ENCODE peak calls at places on chromosome 21, in six cellular contexts. R is neuronal stem cell, S is left ventricle myocardium inferior, P is gastrocnemius medialis, V is heart left ventricle, L is mesenchymal stem cell. W is an unnamed sample. For H3K27me3, the result is how much of the 10 kb centered on the place peaks cover.

GRCh38 chr21:46253610-46254124 is 25.1 kb upstream of the LSS start:
- DNase-seq in R (no peak), S (no peak), P (no peak), V (no peak), L (peak), W (no peak)

GRCh38 chr21:45535341-45536081 is 6.7 kb downstream of the SLC19A1 start:
- DNase-seq in R (no peak), S (peak), P (peak), V (no peak), L (no peak), W (no peak)

GRCh38 chr21:45040739-45041138 is 33.6 kb upstream of the ADARB1 start:
- DNase-seq in R (no peak), S (no peak), P (no peak), V (no peak), L (no peak), W (no peak)

GRCh38 chr21:26389971-26390641 is 183.0 kb downstream of the CYYR1 start:
- DNase-seq in R (no peak), S (no peak), P (no peak), V (no peak), L (peak), W (no peak)

GRCh38 chr21:45293214-45293725 is 5.6 kb upstream of the POFUT2 start:
- DNase-seq in R (no peak), S (no peak), P (no peak), V (no peak), L (peak), W (peak)

GRCh38 chr21:45138199-45139002 is 64.0 kb downstream of the ADARB1 start:
- DNase-seq in R (peak), S (peak), P (peak), V (peak), L (peak), W (peak)

GRCh38 chr21:46006547-46007497 is 25.3 kb downstream of the COL6A1 start:
- DNase-seq in R (no peak), S (no peak), P (no peak), V (peak), L (no peak), W (peak)

GRCh38 chr21:25496825-25497482 is 110.3 kb downstream of the MRPL39 start:
- DNase-seq in R (no peak), S (no peak), P (no peak), V (no peak), L (no peak), W (no peak)

GRCh38 chr21:46226146-46226545 is 2.4 kb downstream of the LSS start:
- DNase-seq in R (no peak), S (no peak), P (peak), V (no peak), L (peak), W (peak)

GRCh38 chr21:39564200-39564599 is 48.5 kb upstream of the B3GALT5 start:
- DNase-seq in R (no peak), S (peak), P (no peak), V (peak), L (no peak), W (no peak)

GRCh38 chr21:41878831-41879189 is 334 bp downstream of the PRDM15 start:
- DNase-seq in R (peak), S (peak), P (peak), V (peak), L (peak), W (peak)

GRCh38 chr21:39720126-39720778 is 24.7 kb upstream of the IGSF5 start:
- DNase-seq in R (no peak), S (no peak), P (no peak), V (no peak), L (no peak), W (no peak)

GRCh38 chr21:45460611-45461368 is 55.8 kb downstream of the COL18A1 start:
- DNase-seq in R (no peak), S (no peak), P (no peak), V (no peak), L (peak), W (no peak)

GRCh38 chr21:29386803-29387202 is 88.1 kb downstream of the BACH1 start:
- DNase-seq in R (no peak), S (no peak), P (no peak), V (no peak), L (no peak), W (no peak)

GRCh38 chr21:45164124-45164511 is 89.7 kb downstream of the ADARB1 start:
- DNase-seq in R (no peak), S (no peak), P (peak), V (no peak), L (no peak), W (no peak)

GRCh38 chr21:41927727-41928409 is 25.9 kb downstream of the C2CD2 start:
- DNase-seq in R (no peak), S (no peak), P (no peak), V (no peak), L (no peak), W (no peak)

GRCh38 chr21:46223217-46223616 is 5.4 kb downstream of the LSS start:
- DNase-seq in R (no peak), S (no peak), P (no peak), V (no peak), L (no peak), W (peak)

GRCh38 chr21:33362044-33362555 is 37.3 kb downstream of the IFNAR1 start:
- DNase-seq in R (no peak), S (no peak), P (no peak), V (no peak), L (no peak), W (no peak)

GRCh38 chr21:46196733-46197132 is 12.5 kb upstream of the SPATC1L start:
- DNase-seq in R (no peak), S (peak), P (no peak), V (peak), L (no peak), W (no peak)

GRCh38 chr21:30563072-30563471 is 2.0 kb upstream of the KRTAP19-7 start:
- DNase-seq in R (no peak), S (no peak), P (no peak), V (no peak), L (no peak), W (no peak)

GRCh38 chr21:16424331-16424749 is 694.6 kb downstream of the USP25 start:
- DNase-seq in R (no peak), S (no peak), P (no peak), V (no peak), L (no peak), W (no peak)

GRCh38 chr21:45322960-45323461 is 35.3 kb upstream of the POFUT2 start:
- DNase-seq in R (no peak), S (peak), P (no peak), V (no peak), L (no peak), W (no peak)

GRCh38 chr21:42172596-42173483 is 46.1 kb upstream of the ABCG1 start:
- DNase-seq in R (no peak), S (no peak), P (no peak), V (no peak), L (no peak), W (peak)

GRCh38 chr21:44275041-44275440 is 10.6 kb upstream of the AIRE start:
- DNase-seq in R (no peak), S (no peak), P (no peak), V (no peak), L (no peak), W (no peak)

GRCh38 chr21:27681038-27681437 is 714.1 kb upstream of the ADAMTS5 start:
- DNase-seq in R (no peak), S (no peak), P (no peak), V (no peak), L (peak), W (no peak)

GRCh38 chr21:15966651-15967050 is 236.9 kb downstream of the USP25 start:
- DNase-seq in R (no peak), S (no peak), P (no peak), V (no peak), L (no peak), W (no peak)

GRCh38 chr21:46385846-46386725 is 62.1 kb downstream of the PCNT start:
- DNase-seq in R (no peak), S (no peak), P (peak), V (no peak), L (no peak), W (no peak)

GRCh38 chr21:32826317-32827167 is 55.0 kb upstream of the PAXBP1 start:
- DNase-seq in R (no peak), S (no peak), P (no peak), V (no peak), L (peak), W (peak)

GRCh38 chr21:28263974-28264373 is 728.7 kb downstream of the LTN1 start:
- DNase-seq in R (no peak), S (no peak), P (no peak), V (no peak), L (no peak), W (no peak)

GRCh38 chr21:15943009-15943666 is 213.4 kb downstream of the USP25 start:
- DNase-seq in R (no peak), S (no peak), P (no peak), V (no peak), L (no peak), W (no peak)

GRCh38 chr21:16992448-16992847 is 520.4 kb upstream of the CXADR start:
- DNase-seq in R (no peak), S (no peak), P (no peak), V (no peak), L (no peak), W (no peak)

GRCh38 chr21:41365377-41366107 is 3.7 kb downstream of the MX2 start:
- DNase-seq in R (no peak), S (no peak), P (no peak), V (no peak), L (no peak), W (no peak)

GRCh38 chr21:29105218-29105617 is 25.2 kb upstream of the MAP3K7CL start:
- DNase-seq in R (no peak), S (no peak), P (no peak), V (no peak), L (peak), W (no peak)

GRCh38 chr21:32916522-32917099 is 109.1 kb upstream of the OLIG2 start:
- DNase-seq in R (no peak), S (no peak), P (no peak), V (no peak), L (no peak), W (no peak)

GRCh38 chr21:42341776-42342542 is 8.8 kb downstream of the TFF2 start:
- DNase-seq in R (no peak), S (no peak), P (no peak), V (no peak), L (no peak), W (no peak)

GRCh38 chr21:39660191-39660590 is 47.5 kb downstream of the B3GALT5 start:
- DNase-seq in R (no peak), S (peak), P (no peak), V (peak), L (peak), W (no peak)

DNA sequence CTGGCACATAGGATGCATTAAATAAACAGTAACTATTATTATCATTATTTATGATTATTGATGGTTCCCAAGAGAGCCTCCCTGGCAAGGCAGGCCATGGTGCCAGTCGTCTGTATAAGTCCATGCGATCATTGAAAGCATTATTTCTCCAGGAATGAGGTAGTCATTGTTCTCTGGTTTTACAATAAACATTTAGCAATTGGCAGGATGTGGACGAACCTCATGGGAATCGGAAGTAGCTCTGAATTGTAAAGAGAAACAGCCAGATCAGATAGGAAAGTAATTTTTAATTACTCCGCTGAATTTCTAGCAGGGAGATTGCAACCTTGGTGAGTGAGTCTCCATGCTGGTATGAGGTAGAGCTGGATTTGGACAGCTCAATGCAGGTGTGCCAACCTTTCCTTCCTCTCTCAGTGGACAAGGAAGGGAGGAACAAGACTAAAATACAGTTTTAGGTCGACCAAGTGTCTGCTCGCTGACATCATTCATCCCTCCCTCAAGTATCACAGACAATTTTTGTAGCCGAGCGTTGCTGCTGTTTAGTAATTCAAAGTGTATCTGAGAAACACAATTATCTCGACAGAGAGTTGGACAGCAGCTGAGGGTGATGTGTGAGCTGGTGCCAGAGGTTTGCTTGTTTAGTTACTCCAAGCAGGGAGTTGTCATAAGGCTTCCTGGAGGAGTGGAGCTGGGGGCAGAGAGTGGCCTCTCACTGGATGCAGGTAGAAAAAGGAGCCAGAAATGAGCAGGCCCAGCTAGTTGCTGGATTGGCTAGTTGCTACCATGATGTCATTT is 250.8 kb downstream of the KCNJ6 start:
- DNase-seq in R (no peak), S (no peak), P (no peak), V (no peak), L (no peak), W (no peak)
- H3K27ac ChIP-seq in R (no peak), S (peak), P (peak), V (peak), L (no peak), W (no peak)

GRCh38 chr21:14358775-14359174 is 24.2 kb downstream of the HSPA13 start:
- DNase-seq in R (no peak), S (no peak), P (no peak), V (no peak), L (no peak), W (no peak)
- H3K27me3 ChIP-seq in R (under half), S (under half), P (under half), V (under half), L (under half), W (under half)

DNA sequence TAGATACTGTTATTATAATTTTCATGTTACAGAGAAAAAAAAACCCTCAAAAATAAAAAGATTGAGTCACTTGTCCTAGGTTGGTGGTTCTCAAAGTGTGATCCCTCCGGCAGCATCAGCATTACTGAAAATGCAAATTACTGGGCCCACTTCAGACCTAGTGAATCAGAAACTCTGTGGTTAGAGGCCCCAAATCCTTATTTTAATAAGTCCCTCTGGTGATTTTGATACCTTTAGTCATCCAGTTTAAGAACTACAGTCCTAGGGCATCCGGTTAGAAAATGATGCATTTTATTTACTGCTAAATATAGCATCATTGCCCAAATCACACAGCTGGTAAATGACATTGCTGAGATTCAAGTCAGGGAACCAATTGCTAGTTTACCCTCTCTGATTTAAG is 203.7 kb upstream of the RUNX1 start:
- DNase-seq in R (no peak), S (no peak), P (no peak), V (no peak), L (no peak), W (no peak)
- H3K27ac ChIP-seq in R (no peak), S (no peak), P (peak), V (no peak), L (no peak), W (no peak)

GRCh38 chr21:36706951-36707762 is 8.2 kb downstream of the SIM2 start:
- DNase-seq in R (peak), S (no peak), P (no peak), V (peak), L (no peak), W (no peak)

GRCh38 chr21:36704958-36705678 is 6.2 kb downstream of the SIM2 start:
- DNase-seq in R (no peak), S (no peak), P (no peak), V (no peak), L (no peak), W (no peak)

GRCh38 chr21:36704281-36704957 is 5.5 kb downstream of the SIM2 start:
- DNase-seq in R (no peak), S (no peak), P (no peak), V (no peak), L (no peak), W (no peak)

GRCh38 chr21:36706482-36706852 is 7.6 kb downstream of the SIM2 start:
- DNase-seq in R (no peak), S (no peak), P (no peak), V (peak), L (no peak), W (no peak)

GRCh38 chr21:36705679-36706481 is 7.0 kb downstream of the SIM2 start:
- DNase-seq in R (peak), S (no peak), P (no peak), V (peak), L (no peak), W (no peak)
- H3K27me3 ChIP-seq in R (half or more), S (half or more), P (half or more), V (half or more), L (half or more), W (under half)